ENCODE peak calls at places on chromosome 14, in six cellular contexts. K is CD4-positive, CD25-positive, alpha-beta regulatory T cell; S is tibial artery; U is right cardiac atrium; X is body of pancreas; J is pancreas. A is an unnamed sample. For H3K9me3 and H3K4me1, the result is how much of the 10 kb centered on the place peaks cover.

GRCh38 chr14:93207468-93208308 is 632 bp downstream of the UBR7 start:
- DNase-seq in J (peak), X (peak), U (peak), S (no peak), K (peak), A (peak)

GRCh38 chr14:38716871-38717270 is 386.2 kb downstream of the SEC23A start:
- DNase-seq in S (no peak), J (no peak), U (no peak), K (no peak), X (no peak), A (no peak)

GRCh38 chr14:76639606-76640272 is 121.5 kb upstream of the VASH1 start:
- DNase-seq in K (no peak), X (no peak), J (no peak), U (no peak), S (no peak), A (no peak)

GRCh38 chr14:35292770-35293561 is 784 bp downstream of the PSMA6 start:
- DNase-seq in X (no peak), J (no peak), S (no peak), U (no peak), K (peak), A (no peak)

GRCh38 chr14:31059152-31059924 is 33.2 kb upstream of the STRN3 start:
- DNase-seq in U (peak), X (peak), K (no peak), S (peak), J (peak), A (peak)

GRCh38 chr14:91135039-91135438 is 21.2 kb downstream of the DGLUCY start:
- DNase-seq in U (no peak), S (no peak), K (no peak), X (no peak), J (no peak), A (no peak)

GRCh38 chr14:34722723-34723545 is 8.5 kb upstream of the CFL2 start:
- DNase-seq in S (peak), X (peak), J (no peak), U (no peak), K (peak), A (peak)

GRCh38 chr14:54610051-54610977 is 43.4 kb downstream of the SAMD4A start:
- DNase-seq in S (no peak), K (no peak), U (no peak), X (no peak), J (no peak), A (no peak)

GRCh38 chr14:72745991-72746980 is 147.6 kb downstream of the DPF3 start:
- DNase-seq in U (no peak), S (no peak), K (no peak), J (no peak), X (no peak), A (no peak)

GRCh38 chr14:58978336-58978735 is 210.1 kb upstream of the DAAM1 start:
- DNase-seq in S (no peak), X (no peak), U (peak), K (no peak), J (no peak), A (no peak)

GRCh38 chr14:73025544-73025943 is 1.4 kb downstream of the ZFYVE1 start:
- DNase-seq in X (no peak), U (no peak), K (no peak), J (no peak), S (no peak), A (no peak)

GRCh38 chr14:60275932-60276331 is 26.9 kb downstream of the PPM1A start:
- DNase-seq in K (no peak), S (no peak), X (no peak), U (no peak), J (no peak), A (no peak)

GRCh38 chr14:40920380-40920779 is 686.3 kb upstream of the LRFN5 start:
- DNase-seq in K (no peak), J (no peak), U (no peak), S (no peak), X (no peak), A (no peak)

GRCh38 chr14:73491256-73491976 is 683 bp downstream of the RIOX1 start:
- DNase-seq in U (peak), J (peak), X (peak), K (peak), S (peak), A (peak)

GRCh38 chr14:44612002-44612401 is 104.9 kb upstream of the FSCB start:
- DNase-seq in S (no peak), K (no peak), U (no peak), J (no peak), X (no peak), A (no peak)

GRCh38 chr14:22509036-22509709 is 79.9 kb downstream of the DAD1 start:
- DNase-seq in S (no peak), K (no peak), J (no peak), U (no peak), X (no peak), A (no peak)

GRCh38 chr14:23633160-23633701 is 2.9 kb upstream of the DHRS2 start:
- DNase-seq in K (no peak), J (no peak), S (no peak), U (no peak), X (no peak), A (no peak)

GRCh38 chr14:29043751-29044150 is 277.2 kb downstream of the FOXG1 start:
- DNase-seq in K (no peak), U (no peak), X (no peak), S (no peak), J (no peak), A (no peak)

GRCh38 chr14:29035129-29035528 is 268.5 kb downstream of the FOXG1 start:
- DNase-seq in X (no peak), J (no peak), K (no peak), S (no peak), U (no peak), A (no peak)

GRCh38 chr14:29042546-29042945 is 276.0 kb downstream of the FOXG1 start:
- DNase-seq in K (no peak), S (no peak), U (no peak), J (no peak), X (no peak), A (no peak)

GRCh38 chr14:29037428-29037827 is 270.8 kb downstream of the FOXG1 start:
- DNase-seq in U (no peak), X (no peak), S (no peak), K (no peak), J (no peak), A (no peak)

GRCh38 chr14:29039171-29039570 is 272.6 kb downstream of the FOXG1 start:
- DNase-seq in X (no peak), U (no peak), S (no peak), J (no peak), K (no peak), A (no peak)
- H3K9me3 ChIP-seq in X (under half), U (under half), S (under half), J (under half), K (under half), A (under half)

DNA sequence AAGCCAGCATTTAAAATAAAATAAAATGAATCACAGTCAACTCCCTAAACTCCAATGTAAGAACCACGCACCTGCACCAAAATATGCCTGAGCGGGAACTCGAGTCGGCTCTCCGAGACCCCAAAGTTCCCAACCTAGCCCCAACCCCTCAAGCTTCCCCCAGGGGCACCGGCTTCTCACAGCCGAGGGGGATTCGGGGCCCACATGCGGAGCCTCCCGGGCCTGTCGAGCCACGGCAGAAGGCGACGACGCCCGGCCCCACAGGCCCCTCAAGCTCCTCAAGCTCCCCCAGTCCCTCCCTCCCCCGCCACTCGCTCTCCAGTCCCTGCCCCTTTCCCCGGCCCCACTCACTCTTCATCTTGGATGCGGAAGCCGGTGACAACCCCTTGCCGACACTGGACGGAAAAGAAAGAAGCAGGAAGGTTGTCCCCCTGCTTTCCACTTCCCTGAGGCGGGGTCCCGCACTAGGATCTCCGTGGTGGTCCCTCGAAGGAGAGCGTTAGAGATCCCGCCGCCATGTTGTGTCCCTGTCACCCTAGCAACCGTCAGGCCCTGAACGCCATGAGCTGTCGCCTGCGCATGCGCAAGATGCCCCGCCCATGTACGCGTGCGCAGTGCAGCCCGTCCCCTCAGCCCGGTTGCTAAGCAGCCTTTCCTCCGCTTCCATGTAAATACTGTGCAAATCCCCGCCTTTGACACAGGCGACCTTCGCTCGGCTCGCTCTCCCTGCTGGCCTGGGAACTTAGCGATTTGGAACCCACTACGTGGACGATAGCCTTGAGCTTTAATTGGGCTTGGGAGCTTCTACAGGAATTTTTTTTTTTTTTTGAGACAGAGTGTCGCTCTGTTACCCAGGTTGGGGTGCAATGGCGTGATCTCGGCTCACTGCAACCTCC is at the start of gene MOK:
- DNase-seq in X (peak), S (peak), K (peak), J (peak), U (peak), A (peak)
- H3K4me1 ChIP-seq in X (under half), S (under half), K (under half), J (under half), U (under half), A (under half)

DNA sequence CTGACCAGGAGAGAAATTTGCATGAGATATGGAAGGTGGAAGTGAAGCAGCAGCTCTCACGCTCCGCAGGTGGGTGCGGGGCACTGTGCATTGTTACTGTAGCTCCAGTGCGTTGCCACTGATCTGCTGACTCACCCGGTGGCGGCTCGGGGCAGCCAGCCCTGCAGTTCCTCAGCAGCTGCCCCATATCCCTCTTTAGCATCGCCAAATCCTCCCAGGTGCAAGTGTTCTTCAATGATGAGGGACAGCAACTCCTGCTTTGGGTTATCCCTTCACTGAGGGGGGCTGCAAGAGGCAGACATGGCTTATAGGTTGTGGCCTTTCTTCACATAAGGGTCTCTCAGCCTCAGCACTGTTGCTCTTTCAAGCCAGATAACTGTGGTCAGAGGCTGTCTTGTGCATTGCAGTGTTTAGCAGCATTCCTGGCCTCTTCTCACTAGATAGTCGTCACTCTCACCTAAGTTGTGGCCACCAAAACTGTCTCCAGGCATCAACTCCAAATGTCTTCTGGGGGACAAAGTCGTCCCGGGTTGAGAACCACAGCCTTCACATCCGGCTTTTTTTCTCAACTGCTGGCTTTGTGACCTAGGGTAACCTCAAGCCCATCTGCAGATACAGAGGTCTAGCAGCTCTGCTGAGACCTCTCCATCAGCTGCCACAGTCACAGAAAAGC is 180.8 kb downstream of the EFCAB11 start:
- DNase-seq in K (peak), X (peak), S (no peak), U (peak), J (peak), A (peak)
- H3K9me3 ChIP-seq in K (under half), X (under half), S (under half), U (under half), J (under half), A (under half)

GRCh38 chr14:99595524-99595923 is 8.5 kb downstream of the CCDC85C start:
- DNase-seq in K (no peak), S (no peak), X (no peak), U (no peak), J (no peak), A (no peak)
- H3K4me1 ChIP-seq in K (under half), S (under half), X (half or more), U (under half), J (under half), A (under half)

GRCh38 chr14:80077262-80077661 is 134.0 kb downstream of the DIO2 start:
- DNase-seq in J (no peak), S (no peak), K (no peak), X (no peak), U (no peak), A (no peak)
- H3K9me3 ChIP-seq in J (under half), S (under half), K (under half), X (under half), U (under half), A (under half)

DNA sequence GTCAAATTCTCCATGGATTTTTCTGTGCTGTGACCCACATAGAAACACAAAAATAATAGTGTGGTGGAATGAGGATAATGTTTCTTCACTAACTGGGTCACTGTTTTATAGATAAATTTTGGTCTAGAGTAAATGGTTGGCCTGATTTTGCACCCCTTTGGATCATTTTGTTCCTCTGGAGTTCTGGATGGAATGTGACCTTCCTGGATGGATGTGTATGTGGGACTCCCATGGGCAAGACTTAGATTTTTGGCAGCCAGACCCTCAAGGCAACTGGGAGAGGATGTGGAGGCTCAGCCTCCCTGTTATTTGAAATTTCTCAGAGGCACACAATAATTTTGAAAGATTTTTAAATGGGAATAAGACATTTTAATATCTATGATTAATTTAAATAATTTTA is 52.8 kb upstream of the RNU6-8 start:
- DNase-seq in X (no peak), K (no peak), S (no peak), U (no peak), J (no peak), A (peak)
- H3K4me1 ChIP-seq in X (under half), K (under half), S (under half), U (under half), J (under half), A (under half)